ENCODE peak calls at places on chromosome 2, in nine cellular contexts. Q is GM23248, K is lower lobe of right lung, I is NCI-H2029 treated with DMSO at 0.1 percent for 48 hours, G is GM19239, M is cerebellar cortex, X is foreskin melanocyte, E is NCI-H1694 treated with DMSO at 0.1 percent for 48 hours, S is NCI-H1930. Y is an unnamed sample.

GRCh38 chr2:182628901-182629300 is 87.2 kb upstream of the DNAJC10 start:
- DNase-seq in X (no peak), S (no peak), E (no peak), K (no peak), G (no peak), M (peak), Q (no peak), I (no peak), Y (no peak)

GRCh38 chr2:99480390-99480789 is 9.4 kb downstream of the REV1 start:
- DNase-seq in I (no peak), X (no peak), M (no peak), Q (peak), S (no peak), G (no peak), K (no peak), E (no peak), Y (no peak)

GRCh38 chr2:136247204-136247990 is 129.4 kb upstream of the CXCR4 start:
- DNase-seq in X (no peak), G (no peak), K (peak), Q (peak), S (no peak), E (peak), M (no peak), I (no peak), Y (no peak)

GRCh38 chr2:189155795-189156194 is 23.8 kb downstream of the COL5A2 start:
- DNase-seq in G (no peak), Q (peak), K (no peak), M (no peak), E (no peak), I (no peak), X (no peak), S (no peak), Y (no peak)

GRCh38 chr2:67260348-67261277 is 136.5 kb upstream of the ETAA1 start:
- DNase-seq in Q (peak), G (no peak), K (peak), S (no peak), X (no peak), M (peak), E (peak), I (no peak), Y (no peak)

GRCh38 chr2:131542438-131543384 is 15.0 kb downstream of the CCDC74A start:
- DNase-seq in E (no peak), G (no peak), K (no peak), Q (no peak), M (no peak), X (no peak), I (no peak), S (no peak), Y (no peak)

GRCh38 chr2:75602724-75603342 is 42.1 kb upstream of the EVA1A start:
- DNase-seq in M (no peak), I (no peak), E (no peak), X (peak), Q (peak), G (no peak), S (no peak), K (peak), Y (peak)

GRCh38 chr2:60341151-60341550 is 212.3 kb downstream of the BCL11A start:
- DNase-seq in I (no peak), M (no peak), K (no peak), G (no peak), E (no peak), Q (no peak), X (no peak), S (no peak), Y (no peak)

GRCh38 chr2:204730588-204730987 is 185.3 kb downstream of the PARD3B start:
- DNase-seq in G (no peak), K (no peak), Q (no peak), I (no peak), S (no peak), E (no peak), X (no peak), M (no peak), Y (no peak)

GRCh38 chr2:207166349-207167128 is 791 bp upstream of the KLF7 start:
- DNase-seq in X (peak), E (peak), G (peak), Q (peak), I (peak), S (peak), K (peak), M (peak), Y (peak)

GRCh38 chr2:228245601-228246000 is 64.1 kb upstream of the SPHKAP start:
- DNase-seq in K (no peak), E (peak), M (peak), X (no peak), I (no peak), G (no peak), S (no peak), Q (no peak), Y (no peak)

GRCh38 chr2:43634604-43635306 is 2.3 kb upstream of the PLEKHH2 start:
- DNase-seq in Q (peak), M (no peak), K (no peak), S (peak), E (no peak), G (no peak), I (peak), X (peak), Y (peak)

GRCh38 chr2:229673676-229674075 is 40.7 kb downstream of the DNER start:
- DNase-seq in M (no peak), X (no peak), K (no peak), Q (no peak), I (peak), E (no peak), G (no peak), S (no peak), Y (no peak)

GRCh38 chr2:98216611-98217010 is 129.6 kb downstream of the VWA3B start:
- DNase-seq in M (no peak), I (no peak), E (no peak), K (no peak), S (no peak), X (no peak), G (no peak), Q (no peak), Y (no peak)

GRCh38 chr2:17918789-17919188 is 40.3 kb downstream of the KCNS3 start:
- DNase-seq in K (no peak), S (no peak), M (no peak), Q (no peak), I (no peak), E (peak), X (no peak), G (no peak), Y (peak)

GRCh38 chr2:236578980-236579745 is 9.5 kb downstream of the ACKR3 start:
- DNase-seq in S (no peak), X (no peak), G (no peak), K (no peak), M (no peak), I (peak), Q (no peak), E (no peak), Y (no peak)

GRCh38 chr2:160916300-160916699 is 243.9 kb upstream of the TANK start:
- DNase-seq in E (no peak), X (no peak), S (no peak), Q (peak), G (no peak), K (no peak), I (no peak), M (no peak), Y (no peak)

GRCh38 chr2:105179469-105180372 is 61.8 kb upstream of the GPR45 start:
- DNase-seq in Q (peak), G (no peak), M (peak), S (peak), K (peak), E (peak), X (no peak), I (peak), Y (peak)

GRCh38 chr2:174779361-174779928 is 15.2 kb upstream of the CHRNA1 start:
- DNase-seq in K (no peak), I (peak), S (no peak), X (no peak), E (no peak), Q (peak), G (no peak), M (no peak), Y (peak)

GRCh38 chr2:46171441-46171953 is 125.7 kb upstream of the EPAS1 start:
- DNase-seq in G (no peak), Q (peak), E (peak), S (no peak), X (no peak), K (no peak), I (no peak), M (peak), Y (peak)